ENCODE peak calls at places on chromosomes 2 and 18, in five cellular contexts. One of them, this sample, is unnamed.
A peak's percentile ranks its signal among the peaks of the same experiment; 100 is the strongest.

GRCh38 chr18:2508678-2509077 is 62.6 kb downstream of the METTL4 start:
- DNase-seq in HEK293T: no peak
- DNase-seq in activated CD4-positive, alpha-beta memory T cell treated with anti-CD3 and anti-CD28 coated beads, Interleukin-2, amount 10 ng/mL, durations not matched to agents 7 days and 5 days: no peak
- DNase-seq in fibroblast of the conjunctiva: no peak
- DNase-seq in GM03348: no peak
- DNase-seq in this sample: no peak

GRCh38 chr18:13623871-13624270 is 102.5 kb downstream of the FAM210A start:
- DNase-seq in HEK293T: no peak
- DNase-seq in activated CD4-positive, alpha-beta memory T cell treated with anti-CD3 and anti-CD28 coated beads, Interleukin-2, amount 10 ng/mL, durations not matched to agents 7 days and 5 days: no peak
- DNase-seq in fibroblast of the conjunctiva: no peak
- DNase-seq in GM03348: no peak
- DNase-seq in this sample: no peak

GRCh38 chr2:85133751-85134254 is 611 bp downstream of the TCF7L1 start:
- DNase-seq in HEK293T: peak; percentile 53
- DNase-seq in activated CD4-positive, alpha-beta memory T cell treated with anti-CD3 and anti-CD28 coated beads, Interleukin-2, amount 10 ng/mL, durations not matched to agents 7 days and 5 days: no peak
- DNase-seq in fibroblast of the conjunctiva: no peak
- DNase-seq in GM03348: peak; percentile 83
- DNase-seq in this sample: peak; percentile 75

GRCh38 chr2:216491757-216492635 is 6.6 kb upstream of the RPL37A start:
- DNase-seq in HEK293T: no peak
- DNase-seq in activated CD4-positive, alpha-beta memory T cell treated with anti-CD3 and anti-CD28 coated beads, Interleukin-2, amount 10 ng/mL, durations not matched to agents 7 days and 5 days: no peak
- DNase-seq in fibroblast of the conjunctiva: no peak
- DNase-seq in GM03348: no peak
- DNase-seq in this sample: no peak

GRCh38 chr2:8502316-8502715 is 179.5 kb upstream of the ID2 start:
- DNase-seq in HEK293T: no peak
- DNase-seq in activated CD4-positive, alpha-beta memory T cell treated with anti-CD3 and anti-CD28 coated beads, Interleukin-2, amount 10 ng/mL, durations not matched to agents 7 days and 5 days: no peak
- DNase-seq in fibroblast of the conjunctiva: no peak
- DNase-seq in GM03348: no peak
- DNase-seq in this sample: no peak

GRCh38 chr2:234496835-234497591 is at the start of gene ARL4C:
- DNase-seq in HEK293T: peak; percentile 79
- DNase-seq in activated CD4-positive, alpha-beta memory T cell treated with anti-CD3 and anti-CD28 coated beads, Interleukin-2, amount 10 ng/mL, durations not matched to agents 7 days and 5 days: peak; percentile 79
- DNase-seq in fibroblast of the conjunctiva: no peak
- DNase-seq in GM03348: peak; percentile 96
- DNase-seq in this sample: peak; percentile 79

GRCh38 chr2:101223814-101224231 is 28.9 kb upstream of the CNOT11 start:
- DNase-seq in HEK293T: no peak
- DNase-seq in activated CD4-positive, alpha-beta memory T cell treated with anti-CD3 and anti-CD28 coated beads, Interleukin-2, amount 10 ng/mL, durations not matched to agents 7 days and 5 days: peak; percentile 72
- DNase-seq in fibroblast of the conjunctiva: no peak
- DNase-seq in GM03348: peak; percentile 27
- DNase-seq in this sample: no peak

GRCh38 chr2:227473019-227473461 is 1.1 kb downstream of the AGFG1 start:
- DNase-seq in HEK293T: no peak
- DNase-seq in activated CD4-positive, alpha-beta memory T cell treated with anti-CD3 and anti-CD28 coated beads, Interleukin-2, amount 10 ng/mL, durations not matched to agents 7 days and 5 days: no peak
- DNase-seq in fibroblast of the conjunctiva: no peak
- DNase-seq in GM03348: no peak
- DNase-seq in this sample: no peak

GRCh38 chr18:45186832-45187231 is 428.4 kb upstream of the SLC14A2 start:
- DNase-seq in HEK293T: no peak
- DNase-seq in activated CD4-positive, alpha-beta memory T cell treated with anti-CD3 and anti-CD28 coated beads, Interleukin-2, amount 10 ng/mL, durations not matched to agents 7 days and 5 days: no peak
- DNase-seq in fibroblast of the conjunctiva: no peak
- DNase-seq in GM03348: no peak
- DNase-seq in this sample: no peak

GRCh38 chr2:69138247-69138754 is 125.3 kb downstream of the ANTXR1 start:
- DNase-seq in HEK293T: no peak
- DNase-seq in activated CD4-positive, alpha-beta memory T cell treated with anti-CD3 and anti-CD28 coated beads, Interleukin-2, amount 10 ng/mL, durations not matched to agents 7 days and 5 days: no peak
- DNase-seq in fibroblast of the conjunctiva: peak; percentile 34
- DNase-seq in GM03348: peak; percentile 78
- DNase-seq in this sample: no peak

GRCh38 chr2:19543271-19544019 is 185.0 kb upstream of the OSR1 start:
- DNase-seq in HEK293T: no peak
- DNase-seq in activated CD4-positive, alpha-beta memory T cell treated with anti-CD3 and anti-CD28 coated beads, Interleukin-2, amount 10 ng/mL, durations not matched to agents 7 days and 5 days: no peak
- DNase-seq in fibroblast of the conjunctiva: no peak
- DNase-seq in GM03348: peak; percentile 47
- DNase-seq in this sample: no peak

GRCh38 chr2:239302808-239303557 is 97.8 kb downstream of the HDAC4 start:
- DNase-seq in HEK293T: no peak
- DNase-seq in activated CD4-positive, alpha-beta memory T cell treated with anti-CD3 and anti-CD28 coated beads, Interleukin-2, amount 10 ng/mL, durations not matched to agents 7 days and 5 days: no peak
- DNase-seq in fibroblast of the conjunctiva: no peak
- DNase-seq in GM03348: no peak
- DNase-seq in this sample: no peak

GRCh38 chr2:949894-950626 is 589 bp upstream of the SNTG2 start:
- DNase-seq in HEK293T: peak; percentile 32
- DNase-seq in activated CD4-positive, alpha-beta memory T cell treated with anti-CD3 and anti-CD28 coated beads, Interleukin-2, amount 10 ng/mL, durations not matched to agents 7 days and 5 days: no peak
- DNase-seq in fibroblast of the conjunctiva: no peak
- DNase-seq in GM03348: no peak
- DNase-seq in this sample: no peak

GRCh38 chr2:44211183-44211582 is 42.5 kb downstream of the PPM1B start:
- DNase-seq in HEK293T: no peak
- DNase-seq in activated CD4-positive, alpha-beta memory T cell treated with anti-CD3 and anti-CD28 coated beads, Interleukin-2, amount 10 ng/mL, durations not matched to agents 7 days and 5 days: no peak
- DNase-seq in fibroblast of the conjunctiva: no peak
- DNase-seq in GM03348: no peak
- DNase-seq in this sample: no peak

This sample was measured in HuH-7.5.